ENCODE peak calls at places on chromosome 1, in nine cellular contexts. A is astrocyte of the spinal cord, C is fibroblast of lung, P is cardiac muscle cell, L is thyroid gland, U is astrocyte of the cerebellum, B is uterus, S is coronary artery, N is epithelial cell of esophagus. T is an unnamed sample.

GRCh38 chr1:151455231-151455630 is 4.1 kb downstream of the POGZ start:
- DNase-seq in A (no peak), C (peak), P (no peak), L (no peak), U (no peak), B (no peak), S (no peak), N (no peak), T (peak)

GRCh38 chr1:24827737-24828136 is 82.5 kb downstream of the CLIC4 start:
- DNase-seq in A (no peak), C (no peak), P (no peak), L (no peak), U (no peak), B (no peak), S (no peak), N (no peak), T (peak)

GRCh38 chr1:192402571-192402970 is 85.8 kb downstream of the RGS21 start:
- DNase-seq in A (no peak), C (no peak), P (peak), L (no peak), U (no peak), B (no peak), S (no peak), N (no peak), T (no peak)

GRCh38 chr1:106755682-106756406 is 300.6 kb upstream of the PRMT6 start:
- DNase-seq in A (peak), C (peak), P (no peak), L (no peak), U (peak), B (no peak), S (no peak), N (peak), T (peak)

GRCh38 chr1:219826290-219826689 is 102.1 kb downstream of the SLC30A10 start:
- DNase-seq in A (no peak), C (no peak), P (no peak), L (no peak), U (no peak), B (no peak), S (no peak), N (no peak), T (no peak)

GRCh38 chr1:8463144-8463927 is 145.4 kb downstream of the SLC45A1 start:
- DNase-seq in A (peak), C (peak), P (peak), L (peak), U (peak), B (peak), S (no peak), N (peak), T (peak)

GRCh38 chr1:229336345-229336744 is 6.5 kb downstream of the CCSAP start:
- DNase-seq in A (no peak), C (no peak), P (no peak), L (no peak), U (no peak), B (no peak), S (no peak), N (no peak), T (no peak)

GRCh38 chr1:203161703-203162102 is 13.9 kb downstream of the MYBPH start:
- DNase-seq in A (no peak), C (no peak), P (no peak), L (no peak), U (no peak), B (no peak), S (no peak), N (no peak), T (no peak)

GRCh38 chr1:41851589-41851988 is 67.1 kb downstream of the HIVEP3 start:
- DNase-seq in A (peak), C (peak), P (no peak), L (no peak), U (peak), B (no peak), S (no peak), N (peak), T (peak)

GRCh38 chr1:175154595-175155472 is 37.7 kb downstream of the KIAA0040 start:
- DNase-seq in A (peak), C (peak), P (peak), L (peak), U (no peak), B (peak), S (no peak), N (peak), T (peak)

GRCh38 chr1:236501093-236501492 is 22.7 kb upstream of the LGALS8 start:
- DNase-seq in A (no peak), C (no peak), P (no peak), L (no peak), U (no peak), B (no peak), S (no peak), N (no peak), T (no peak)

GRCh38 chr1:201792534-201793305 is 36.2 kb upstream of the IPO9 start:
- DNase-seq in A (peak), C (peak), P (peak), L (peak), U (peak), B (peak), S (peak), N (peak), T (peak)

GRCh38 chr1:237303929-237304328 is 261.9 kb downstream of the RYR2 start:
- DNase-seq in A (no peak), C (no peak), P (no peak), L (no peak), U (no peak), B (no peak), S (no peak), N (no peak), T (no peak)

GRCh38 chr1:15680131-15680530 is 4.0 kb upstream of the PLEKHM2 start:
- DNase-seq in A (peak), C (peak), P (no peak), L (no peak), U (no peak), B (no peak), S (no peak), N (peak), T (peak)

GRCh38 chr1:16026723-16027484 is 5.1 kb downstream of the CLCNKA start:
- DNase-seq in A (peak), C (no peak), P (peak), L (peak), U (no peak), B (peak), S (no peak), N (no peak), T (peak)

GRCh38 chr1:223340637-223341036 is 23.3 kb downstream of the SUSD4 start:
- DNase-seq in A (no peak), C (no peak), P (no peak), L (no peak), U (no peak), B (no peak), S (no peak), N (no peak), T (no peak)

GRCh38 chr1:29624320-29624719 is 388.0 kb downstream of the PTPRU start:
- DNase-seq in A (no peak), C (no peak), P (no peak), L (no peak), U (no peak), B (no peak), S (no peak), N (peak), T (no peak)

GRCh38 chr1:219716611-219717114 is 103.8 kb upstream of the ZC3H11B start:
- DNase-seq in A (no peak), C (no peak), P (no peak), L (no peak), U (no peak), B (no peak), S (no peak), N (peak), T (no peak)

GRCh38 chr1:153509729-153510354 is 25.9 kb downstream of the S100A6 start:
- DNase-seq in A (peak), C (no peak), P (peak), L (no peak), U (no peak), B (no peak), S (no peak), N (peak), T (peak)

GRCh38 chr1:115491303-115492018 is 150.3 kb upstream of the VANGL1 start:
- DNase-seq in A (no peak), C (no peak), P (no peak), L (peak), U (no peak), B (no peak), S (no peak), N (no peak), T (no peak)

GRCh38 chr1:3590145-3590768 is 21.1 kb downstream of the MEGF6 start:
- DNase-seq in A (no peak), C (no peak), P (no peak), L (peak), U (no peak), B (no peak), S (no peak), N (no peak), T (peak)

GRCh38 chr1:155960081-155960745 is 18.1 kb downstream of the ARHGEF2 start:
- DNase-seq in A (no peak), C (no peak), P (no peak), L (peak), U (no peak), B (no peak), S (no peak), N (no peak), T (no peak)

GRCh38 chr1:147670319-147671003 is at the start of gene ACP6:
- DNase-seq in A (peak), C (peak), P (peak), L (peak), U (peak), B (peak), S (peak), N (peak), T (peak)

GRCh38 chr1:91712393-91712792 is 173.6 kb downstream of the TGFBR3 start:
- DNase-seq in A (no peak), C (no peak), P (no peak), L (no peak), U (no peak), B (no peak), S (no peak), N (no peak), T (no peak)

GRCh38 chr1:183032122-183032921 is 9.1 kb downstream of the LAMC1 start:
- DNase-seq in A (peak), C (peak), P (no peak), L (peak), U (no peak), B (no peak), S (no peak), N (no peak), T (peak)

GRCh38 chr1:91440845-91441244 is 36.2 kb upstream of the HFM1 start:
- DNase-seq in A (peak), C (peak), P (no peak), L (no peak), U (no peak), B (no peak), S (no peak), N (no peak), T (peak)

GRCh38 chr1:223161321-223161720 is 18.3 kb upstream of the TLR5 start:
- DNase-seq in A (no peak), C (no peak), P (no peak), L (no peak), U (no peak), B (no peak), S (no peak), N (no peak), T (no peak)

GRCh38 chr1:206075786-206076725 is 23.1 kb downstream of the RHEX start:
- DNase-seq in A (no peak), C (no peak), P (no peak), L (peak), U (no peak), B (no peak), S (no peak), N (peak), T (peak)

GRCh38 chr1:155208656-155209372 is at the start of gene MTX1:
- DNase-seq in A (peak), C (peak), P (peak), L (peak), U (no peak), B (peak), S (peak), N (peak), T (peak)

GRCh38 chr1:205147191-205147590 is 25.4 kb upstream of the RBBP5 start:
- DNase-seq in A (peak), C (peak), P (no peak), L (peak), U (no peak), B (no peak), S (no peak), N (peak), T (peak)

DNA sequence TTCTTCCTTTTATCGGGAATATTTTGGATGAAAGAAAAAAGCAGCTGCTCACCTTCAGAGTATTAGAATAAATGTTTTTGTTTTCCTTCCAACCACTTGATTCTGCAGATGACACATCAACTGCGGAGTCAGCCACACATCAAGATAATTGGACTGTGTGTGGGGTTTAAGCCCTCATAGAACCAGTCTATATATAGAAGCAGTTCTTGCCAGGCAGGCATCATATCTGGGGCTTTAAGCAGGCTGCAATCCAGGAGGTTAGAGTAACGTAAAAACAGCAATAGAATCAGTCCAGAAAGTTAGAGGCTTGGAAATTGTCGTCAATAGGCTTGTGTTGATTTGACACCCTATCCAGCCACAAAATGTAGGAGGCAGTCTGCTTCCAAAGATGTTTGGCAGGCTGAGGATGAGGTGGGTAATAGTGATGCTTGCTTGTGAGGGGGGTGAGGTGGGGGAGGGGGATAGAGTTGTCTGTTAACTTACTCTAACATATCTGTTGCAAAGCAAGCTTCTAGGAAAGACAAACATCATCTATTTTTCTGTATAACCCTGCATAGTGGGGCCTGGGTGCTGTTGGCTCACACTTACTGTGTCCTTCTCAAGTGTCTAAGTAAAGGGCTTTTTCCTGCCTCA is 64.8 kb downstream of the PEX14 start:
- DNase-seq in A (peak), C (peak), P (no peak), L (no peak), U (peak), B (no peak), S (no peak), N (no peak), T (peak)
- H3K4me3 ChIP-seq in A (no peak), C (no peak), P (no peak), L (no peak), U (no peak), B (no peak), S (no peak), N (no peak), T (no peak)

GRCh38 chr1:163072658-163073057 is 3.5 kb downstream of the RGS4 start:
- DNase-seq in A (peak), C (no peak), P (no peak), L (no peak), U (no peak), B (no peak), S (no peak), N (peak), T (no peak)

GRCh38 chr1:163069142-163069541 is at the start of gene RGS4:
- DNase-seq in A (peak), C (peak), P (peak), L (no peak), U (peak), B (peak), S (peak), N (peak), T (peak)

GRCh38 chr1:163074004-163074403 is 4.8 kb downstream of the RGS4 start:
- DNase-seq in A (no peak), C (no peak), P (no peak), L (no peak), U (no peak), B (no peak), S (no peak), N (no peak), T (no peak)

GRCh38 chr1:163069655-163070277 is 605 bp downstream of the RGS4 start:
- DNase-seq in A (no peak), C (no peak), P (no peak), L (no peak), U (no peak), B (no peak), S (no peak), N (no peak), T (no peak)

DNA sequence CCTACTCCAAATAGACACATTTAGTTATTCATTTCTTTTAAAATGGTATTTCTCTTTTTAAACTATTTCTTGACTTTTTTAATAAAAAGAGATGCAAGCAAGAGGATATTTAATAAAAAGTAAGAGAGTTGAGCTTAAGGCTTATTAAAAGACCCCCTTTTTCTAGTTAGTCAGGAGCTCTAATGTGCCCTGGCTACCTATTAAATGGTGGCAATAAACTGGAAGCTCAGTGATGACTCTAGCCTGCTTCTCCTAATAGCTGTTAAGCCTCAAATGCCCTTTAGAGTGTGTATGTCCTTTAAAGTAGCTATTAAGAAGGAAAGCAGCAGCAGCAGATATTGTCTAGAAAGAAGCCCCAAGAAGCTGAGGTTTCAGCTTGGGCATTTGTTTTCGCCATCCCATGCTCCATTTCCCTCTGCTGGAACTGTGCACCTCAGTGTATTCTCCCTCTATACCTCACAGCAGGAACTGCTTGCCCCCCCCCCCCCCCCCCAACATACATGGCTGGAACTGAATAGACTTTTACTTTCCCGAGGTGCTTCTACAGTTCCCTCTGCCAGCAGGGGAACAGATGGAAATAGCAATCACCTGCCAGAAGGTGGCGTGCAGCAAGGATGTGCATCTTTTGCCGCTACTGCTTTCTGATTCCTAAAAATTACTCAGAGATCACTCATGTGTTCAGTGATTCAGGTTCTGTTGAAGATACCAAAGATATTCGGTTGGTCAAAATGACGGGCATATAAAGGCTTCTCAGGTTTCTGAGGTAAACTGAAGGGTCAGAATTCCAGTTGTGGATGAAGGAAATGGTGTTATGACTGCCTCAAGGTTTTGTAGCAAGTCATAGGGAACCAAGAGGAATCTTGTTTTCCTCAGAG is 2.5 kb downstream of the RGS4 start:
- DNase-seq in A (peak), C (peak), P (peak), L (peak), U (peak), B (peak), S (peak), N (peak), T (peak)
- TF ChIP-seq CTCF in A (peak), C (peak), P (peak), L (no peak), U (peak), B (peak), S (peak), N (peak), T (peak)

GRCh38 chr1:226881515-226882185 is 11.2 kb downstream of the PSEN2 start:
- DNase-seq in A (no peak), C (no peak), P (no peak), L (no peak), U (no peak), B (no peak), S (no peak), N (no peak), T (no peak)

GRCh38 chr1:226884116-226884515 is 13.7 kb downstream of the PSEN2 start:
- DNase-seq in A (no peak), C (no peak), P (no peak), L (no peak), U (no peak), B (no peak), S (no peak), N (peak), T (no peak)

GRCh38 chr1:226883630-226884029 is 13.2 kb downstream of the PSEN2 start:
- DNase-seq in A (no peak), C (no peak), P (no peak), L (no peak), U (no peak), B (no peak), S (no peak), N (no peak), T (no peak)

GRCh38 chr1:226882187-226882586 is 11.8 kb downstream of the PSEN2 start:
- DNase-seq in A (no peak), C (peak), P (no peak), L (no peak), U (no peak), B (no peak), S (no peak), N (no peak), T (no peak)

DNA sequence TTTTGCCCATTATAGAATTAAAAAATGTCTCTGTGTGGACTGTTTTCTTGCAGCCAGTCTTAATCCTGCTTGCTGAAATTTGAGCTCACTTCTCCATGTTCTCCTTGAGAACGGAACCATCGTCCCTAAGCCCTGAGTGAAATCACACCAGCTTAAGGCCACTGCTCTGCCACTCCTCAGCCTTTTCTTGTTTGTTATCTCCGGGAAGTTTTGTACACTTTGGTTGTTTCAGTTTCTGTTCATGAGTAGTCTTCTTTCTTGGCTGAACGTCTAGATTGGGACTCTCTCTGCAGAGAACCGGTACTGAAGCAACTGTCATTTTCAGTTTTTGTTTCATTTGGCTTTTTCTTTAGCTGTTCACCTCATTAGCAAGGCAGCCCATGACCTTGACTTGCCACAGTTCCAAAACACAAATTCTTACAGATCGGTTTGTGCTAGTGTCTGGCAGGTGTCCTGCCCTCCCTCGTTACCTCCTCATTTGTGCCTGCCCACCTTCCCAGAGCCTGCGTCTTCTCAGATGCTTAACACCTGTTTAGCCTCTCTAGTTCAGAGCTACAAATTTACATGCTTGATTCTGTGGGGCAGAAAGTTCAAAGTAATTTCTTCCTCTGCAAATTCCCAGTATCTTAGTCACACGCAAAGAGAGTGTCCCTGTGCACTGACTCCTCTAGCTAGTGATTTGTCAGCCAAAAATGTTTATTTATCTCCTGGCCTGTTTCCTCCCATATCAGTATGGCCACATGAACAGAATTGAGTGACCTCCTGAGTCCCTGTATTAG is 12.4 kb downstream of the PSEN2 start:
- DNase-seq in A (no peak), C (peak), P (no peak), L (peak), U (no peak), B (no peak), S (no peak), N (peak), T (peak)
- H3K4me3 ChIP-seq in A (no peak), C (peak), P (no peak), L (no peak), U (no peak), B (no peak), S (peak), N (no peak), T (no peak)

GRCh38 chr1:17438977-17439249 is 564 bp downstream of the RCC2 start:
- DNase-seq in A (no peak), C (no peak), P (no peak), L (no peak), U (no peak), B (no peak), S (no peak), N (no peak), T (no peak)

GRCh38 chr1:17438176-17438976 is 1.1 kb downstream of the RCC2 start:
- DNase-seq in A (peak), C (peak), P (peak), L (peak), U (no peak), B (peak), S (no peak), N (peak), T (peak)

GRCh38 chr1:17440074-17440826 is 773 bp upstream of the RCC2 start:
- DNase-seq in A (no peak), C (peak), P (no peak), L (no peak), U (no peak), B (no peak), S (no peak), N (peak), T (no peak)

GRCh38 chr1:17440827-17441168 is 1.3 kb upstream of the RCC2 start:
- DNase-seq in A (no peak), C (peak), P (no peak), L (no peak), U (no peak), B (no peak), S (no peak), N (peak), T (no peak)

GRCh38 chr1:17439250-17440073 is at the start of gene RCC2:
- DNase-seq in A (peak), C (peak), P (peak), L (peak), U (peak), B (peak), S (no peak), N (peak), T (peak)
- TF ChIP-seq CTCF in A (no peak), C (no peak), P (no peak), L (no peak), U (no peak), B (peak), S (no peak), N (no peak), T (no peak)

T was measured in cardiac fibroblast.